ENCODE peak calls at places on chromosomes 7 and 10, in five cellular contexts. I is mesothelial cell of epicardium; F is stimulated activated effector memory CD8-positive, alpha-beta T cell treated with anti-CD3 and anti-CD28 coated beads, Interleukin-12 subunit alpha, Interleukin-12 subunit beta, amount 100 ng/mL, for 72 hours; B is astrocyte of the spinal cord; N is KG1. U is an unnamed sample.
A peak's percentile ranks its signal among the peaks of the same experiment; 100 is the strongest.

GRCh38 chr7:94284120-94284519 is 110.6 kb upstream of the COL1A2 start:
- DNase-seq in I (no peak), F (no peak), B (no peak), N (no peak), U (no peak)

GRCh38 chr7:50739744-50740455 is 42.8 kb downstream of the GRB10 start:
- DNase-seq in I (no peak), F (peak; percentile 22), B (no peak), N (peak; percentile 61), U (peak; percentile 51)

GRCh38 chr7:14418633-14419032 is 429.2 kb upstream of the ETV1 start:
- DNase-seq in I (no peak), F (no peak), B (no peak), N (no peak), U (no peak)

GRCh38 chr7:150755473-150756099 is 18.4 kb downstream of the GIMAP5 start:
- DNase-seq in I (no peak), F (no peak), B (no peak), N (peak; percentile 36), U (no peak)

GRCh38 chr10:110042891-110043290 is 35.1 kb downstream of the ADD3 start:
- DNase-seq in I (no peak), F (no peak), B (no peak), N (no peak), U (no peak)

GRCh38 chr7:64608116-64608910 is 45.4 kb upstream of the ZNF680 start:
- DNase-seq in I (no peak), F (no peak), B (no peak), N (no peak), U (no peak)

GRCh38 chr10:22339761-22340361 is 5.4 kb upstream of the SPAG6 start:
- DNase-seq in I (no peak), F (no peak), B (no peak), N (no peak), U (no peak)

GRCh38 chr10:20858292-20859124 is 38.6 kb downstream of the NEBL start:
- DNase-seq in I (no peak), F (no peak), B (peak; percentile 64), N (no peak), U (peak; percentile 61)

GRCh38 chr7:2971914-2972530 is 71.6 kb downstream of the CARD11 start:
- DNase-seq in I (peak; percentile 9), F (no peak), B (no peak), N (peak; percentile 52), U (no peak)

GRCh38 chr7:2619120-2619519 is 12.7 kb upstream of the TTYH3 start:
- DNase-seq in I (no peak), F (no peak), B (peak; percentile 81), N (no peak), U (no peak)

GRCh38 chr10:621500-621899 is 68.0 kb downstream of the DIP2C start:
- DNase-seq in I (no peak), F (no peak), B (no peak), N (no peak), U (no peak)

GRCh38 chr7:131438969-131439368 is 111.3 kb downstream of the MKLN1 start:
- DNase-seq in I (no peak), F (no peak), B (no peak), N (no peak), U (no peak)

GRCh38 chr7:12231097-12231496 is 20.0 kb downstream of the TMEM106B start:
- DNase-seq in I (no peak), F (no peak), B (no peak), N (no peak), U (no peak)

GRCh38 chr7:2209961-2210323 is 22.8 kb downstream of the MAD1L1 start:
- DNase-seq in I (no peak), F (no peak), B (no peak), N (no peak), U (no peak)

GRCh38 chr10:86023336-86023735 is 343.3 kb downstream of the GRID1 start:
- DNase-seq in I (no peak), F (no peak), B (no peak), N (no peak), U (no peak)

GRCh38 chr7:39453743-39454355 is 112.4 kb upstream of the YAE1 start:
- DNase-seq in I (no peak), F (peak; percentile 31), B (peak; percentile 30), N (peak; percentile 53), U (peak; percentile 38)

GRCh38 chr10:32139223-32140073 is 83.2 kb upstream of the KIF5B start:
- DNase-seq in I (no peak), F (no peak), B (peak; percentile 97), N (no peak), U (peak; percentile 94)

GRCh38 chr10:114811769-114812353 is 9.7 kb upstream of the FHIP2A start:
- DNase-seq in I (no peak), F (no peak), B (no peak), N (no peak), U (no peak)

GRCh38 chr10:18202600-18203150 is 62.5 kb downstream of the CACNB2 start:
- DNase-seq in I (no peak), F (no peak), B (no peak), N (no peak), U (no peak)

GRCh38 chr7:75962607-75963382 is 31.6 kb downstream of the TMEM120A start:
- DNase-seq in I (no peak), F (no peak), B (peak; percentile 78), N (no peak), U (peak; percentile 80)

GRCh38 chr7:68724965-68725364 is 873.3 kb upstream of the AUTS2 start:
- DNase-seq in I (no peak), F (no peak), B (no peak), N (no peak), U (no peak)

GRCh38 chr7:47882635-47883034 is 65.6 kb downstream of the PKD1L1 start:
- DNase-seq in I (no peak), F (no peak), B (no peak), N (no peak), U (no peak)

GRCh38 chr7:78576196-78576595 is 777.6 kb downstream of the PHTF2 start:
- DNase-seq in I (no peak), F (no peak), B (peak; percentile 18), N (no peak), U (peak; percentile 32)

GRCh38 chr7:10085231-10085630 is 888.4 kb upstream of the PHF14 start:
- DNase-seq in I (no peak), F (no peak), B (no peak), N (no peak), U (no peak)

GRCh38 chr10:11741608-11742007 is 574 bp upstream of the ECHDC3 start:
- DNase-seq in I (no peak), F (no peak), B (no peak), N (no peak), U (no peak)

GRCh38 chr7:158353606-158354570 is 233.7 kb downstream of the PTPRN2 start:
- DNase-seq in I (no peak), F (no peak), B (no peak), N (peak; percentile 1), U (peak; percentile 45)

GRCh38 chr10:128274938-128275337 is 148.7 kb upstream of the MKI67 start:
- DNase-seq in I (no peak), F (no peak), B (no peak), N (peak; percentile 45), U (peak; percentile 5)

GRCh38 chr7:106121189-106121799 is 9.2 kb upstream of the SYPL1 start:
- DNase-seq in I (no peak), F (no peak), B (no peak), N (no peak), U (no peak)

GRCh38 chr7:124784879-124785818 is 19.6 kb upstream of the GPR37 start:
- DNase-seq in I (peak; percentile 56), F (no peak), B (peak; percentile 63), N (no peak), U (peak; percentile 77)

GRCh38 chr7:147432068-147432467 is 1158.5 kb upstream of the C7orf33 start:
- DNase-seq in I (no peak), F (no peak), B (peak; percentile 10), N (no peak), U (peak; percentile 20)

GRCh38 chr10:82861889-82862288 is 986.9 kb downstream of the NRG3 start:
- DNase-seq in I (no peak), F (no peak), B (no peak), N (no peak), U (no peak)

GRCh38 chr7:55546826-55547225 is 25.5 kb downstream of the VOPP1 start:
- DNase-seq in I (no peak), F (no peak), B (peak; percentile 81), N (no peak), U (peak; percentile 94)

GRCh38 chr10:77248104-77248503 is 389.5 kb downstream of the KCNMA1 start:
- DNase-seq in I (peak; percentile 45), F (no peak), B (no peak), N (no peak), U (peak; percentile 27)

GRCh38 chr7:80087051-80087767 is 47.4 kb upstream of the GNAI1 start:
- DNase-seq in I (no peak), F (no peak), B (peak; percentile 82), N (no peak), U (peak; percentile 90)

GRCh38 chr10:103660364-103661197 is 167.1 kb downstream of the NEURL1 start:
- DNase-seq in I (no peak), F (no peak), B (peak; percentile 71), N (peak; percentile 51), U (peak; percentile 67)

U was measured in astrocyte of the hippocampus.